ENCODE peak calls at places on chromosomes 11 and 22, in seven cellular contexts. E, Y, D, S, M, K and N are unnamed samples. For H3K36me3, the result is how much of the 10 kb centered on the place peaks cover.

GRCh38 chr22:27175444-27175843 is 518.1 kb downstream of the MIAT start:
- DNase-seq in E (no peak), Y (no peak), D (no peak), S (peak), M (no peak), K (no peak), N (no peak)

GRCh38 chr11:35662061-35662648 is 420 bp upstream of the TRIM44 start:
- DNase-seq in E (no peak), Y (no peak), D (no peak), S (no peak), M (peak), K (no peak), N (no peak)

GRCh38 chr11:1165256-1166041 is 7.7 kb downstream of the MUC5AC start:
- DNase-seq in E (no peak), Y (peak), D (peak), S (no peak), M (no peak), K (no peak), N (no peak)

GRCh38 chr11:64447717-64448598 is 89.0 kb downstream of the RPS6KA4 start:
- DNase-seq in E (peak), Y (peak), D (peak), S (peak), M (peak), K (no peak), N (peak)

GRCh38 chr11:18254781-18255361 is 6.4 kb upstream of the SAA2 start:
- DNase-seq in E (no peak), Y (no peak), D (no peak), S (no peak), M (no peak), K (no peak), N (no peak)

GRCh38 chr22:27564806-27565205 is 236.8 kb downstream of the MN1 start:
- DNase-seq in E (no peak), Y (no peak), D (no peak), S (no peak), M (no peak), K (no peak), N (no peak)

GRCh38 chr22:38802671-38803121 is 8.8 kb upstream of the DNAL4 start:
- DNase-seq in E (peak), Y (peak), D (peak), S (peak), M (peak), K (no peak), N (no peak)

GRCh38 chr22:48585916-48586798 is 1241.5 kb downstream of the BRD1 start:
- DNase-seq in E (no peak), Y (peak), D (peak), S (no peak), M (no peak), K (no peak), N (no peak)

GRCh38 chr11:66188580-66188979 is 79.9 kb upstream of the RAB1B start:
- DNase-seq in E (peak), Y (no peak), D (no peak), S (no peak), M (no peak), K (no peak), N (no peak)

GRCh38 chr11:76609736-76610370 is 60.7 kb downstream of the LRRC32 start:
- DNase-seq in E (no peak), Y (no peak), D (no peak), S (no peak), M (no peak), K (no peak), N (no peak)
- H3K36me3 ChIP-seq in E (under half), Y (under half), D (under half), S (under half), M (under half), K (under half), N (under half)

GRCh38 chr11:133414503-133414902 is 117.8 kb downstream of the OPCML start:
- DNase-seq in E (no peak), Y (no peak), D (no peak), S (no peak), M (no peak), K (no peak), N (no peak)
- H3K27ac ChIP-seq in E (no peak), Y (no peak), D (no peak), S (no peak), M (no peak), K (no peak), N (no peak)

DNA sequence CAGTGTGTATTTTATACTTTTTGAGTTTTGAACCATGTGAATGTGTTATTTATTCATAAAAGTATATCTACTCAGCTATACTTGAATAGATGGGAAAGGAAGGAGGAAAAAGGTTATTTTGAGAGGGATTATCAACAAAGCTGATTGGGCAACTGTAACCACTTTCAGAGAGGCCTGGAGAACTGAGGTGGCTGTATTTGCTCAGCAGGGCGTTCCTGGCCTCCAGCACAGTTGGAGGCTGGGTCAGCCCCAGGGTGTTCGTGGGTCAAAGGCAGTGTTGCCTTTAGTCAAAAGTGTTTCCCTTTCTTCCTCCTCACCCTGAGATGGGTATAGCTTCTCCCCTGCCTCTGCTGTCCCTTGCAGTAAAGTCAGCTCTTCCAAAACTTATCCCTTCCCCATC is 26.7 kb downstream of the ASCC2 start:
- DNase-seq in E (no peak), Y (no peak), D (no peak), S (no peak), M (no peak), K (no peak), N (no peak)
- H3K36me3 ChIP-seq in E (half or more), Y (half or more), D (under half), S (under half), M (under half), K (half or more), N (half or more)

DNA sequence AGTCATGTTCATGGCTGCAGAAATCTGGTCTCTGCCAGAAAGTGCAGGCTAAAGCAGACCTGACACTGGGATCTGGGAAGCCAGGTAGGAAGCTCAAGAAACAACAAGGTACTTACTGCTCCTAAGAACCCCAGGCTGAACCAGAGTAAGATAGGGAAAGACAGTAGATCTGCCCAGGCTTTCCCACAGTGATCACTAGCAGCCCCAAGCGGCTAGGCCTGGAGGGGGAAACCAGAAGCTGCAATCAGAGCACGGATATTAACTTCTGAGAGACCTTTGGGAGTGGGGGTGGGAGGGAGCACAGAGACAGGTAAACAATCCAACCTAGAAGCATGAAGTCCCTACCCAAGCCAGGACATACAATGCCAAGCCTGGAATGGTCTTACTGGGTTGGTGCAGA is 135.2 kb upstream of the C11orf58 start:
- DNase-seq in E (no peak), Y (no peak), D (peak), S (peak), M (no peak), K (no peak), N (peak)
- H3K27ac ChIP-seq in E (peak), Y (peak), D (peak), S (no peak), M (no peak), K (no peak), N (peak)

GRCh38 chr22:20885557-20886323 is 26.9 kb downstream of the SNAP29 start:
- DNase-seq in E (peak), Y (peak), D (peak), S (peak), M (peak), K (no peak), N (peak)
- H3K36me3 ChIP-seq in E (under half), Y (under half), D (under half), S (under half), M (under half), K (half or more), N (half or more)